ENCODE peak calls at places on chromosomes 5 and 9, in nine cellular contexts. I is stomach; Q is cardiac muscle cell; S is psoas muscle; C is CD4-positive, CD25-positive, alpha-beta regulatory T cell; Y is MM.1S; O is hepatocyte; T is right cardiac atrium; Z is adrenal gland. B is an unnamed sample.

GRCh38 chr9:137650259-137650658 is 31.5 kb downstream of the EHMT1 start:
- DNase-seq in C (no peak), T (no peak), O (no peak), I (no peak), Y (no peak), Z (no peak), S (no peak), Q (no peak), B (no peak)

GRCh38 chr5:112935675-112936074 is 13.6 kb upstream of the REEP5 start:
- DNase-seq in S (no peak), Q (no peak), C (no peak), Z (no peak), T (no peak), O (no peak), Y (no peak), I (no peak), B (no peak)

GRCh38 chr5:167982-168660 is 23.2 kb upstream of the LRRC14B start:
- DNase-seq in Q (no peak), O (peak; percentile 36), I (no peak), Z (peak; percentile 11), S (peak; percentile 11), Y (no peak), T (no peak), C (no peak), B (no peak)

GRCh38 chr5:73454379-73455036 is 5.9 kb upstream of the FOXD1 start:
- DNase-seq in S (no peak), C (no peak), T (no peak), Q (peak; percentile 78), Z (no peak), Y (peak; percentile 84), O (peak; percentile 86), I (peak; percentile 49), B (peak; percentile 59)

GRCh38 chr5:32352685-32353084 is 39.9 kb upstream of the MTMR12 start:
- DNase-seq in Q (no peak), Z (no peak), S (no peak), I (no peak), T (no peak), Y (no peak), C (no peak), O (no peak), B (no peak)

GRCh38 chr5:95654196-95654595 is 7.6 kb downstream of the RFESD start:
- DNase-seq in I (no peak), S (no peak), T (no peak), Q (no peak), O (no peak), C (no peak), Y (no peak), Z (no peak), B (no peak)

GRCh38 chr5:96459313-96460109 is 26.5 kb upstream of the PCSK1 start:
- DNase-seq in Z (no peak), O (no peak), Q (no peak), Y (no peak), I (no peak), T (no peak), S (no peak), C (no peak), B (no peak)

GRCh38 chr5:137916923-137917322 is 27.7 kb downstream of the PKD2L2 start:
- DNase-seq in Z (no peak), C (no peak), Y (no peak), I (no peak), O (no peak), Q (no peak), T (no peak), S (no peak), B (no peak)

GRCh38 chr5:179079165-179079987 is 19.2 kb downstream of the ZNF354C start:
- DNase-seq in C (no peak), O (no peak), I (no peak), T (no peak), Q (no peak), Z (no peak), Y (no peak), S (no peak), B (no peak)

GRCh38 chr5:31942546-31942945 is 231.6 kb downstream of the GOLPH3 start:
- DNase-seq in T (no peak), I (no peak), C (no peak), S (no peak), O (no peak), Q (no peak), Y (no peak), Z (no peak), B (no peak)

GRCh38 chr9:110742741-110743371 is 74.3 kb downstream of the MUSK start:
- DNase-seq in Z (no peak), Y (no peak), O (no peak), Q (no peak), T (no peak), C (no peak), I (no peak), S (no peak), B (no peak)

GRCh38 chr9:121895836-121896544 is 197.1 kb downstream of the TTLL11 start:
- DNase-seq in Z (peak; percentile 62), Y (no peak), T (peak; percentile 63), O (no peak), C (no peak), I (peak; percentile 76), S (no peak), Q (peak; percentile 19), B (no peak)

GRCh38 chr9:136576269-136576626 is 30.4 kb upstream of the NOTCH1 start:
- DNase-seq in T (peak; percentile 72), S (peak; percentile 57), C (no peak), Y (no peak), O (no peak), Z (peak; percentile 69), Q (no peak), I (peak; percentile 72), B (no peak)

DNA sequence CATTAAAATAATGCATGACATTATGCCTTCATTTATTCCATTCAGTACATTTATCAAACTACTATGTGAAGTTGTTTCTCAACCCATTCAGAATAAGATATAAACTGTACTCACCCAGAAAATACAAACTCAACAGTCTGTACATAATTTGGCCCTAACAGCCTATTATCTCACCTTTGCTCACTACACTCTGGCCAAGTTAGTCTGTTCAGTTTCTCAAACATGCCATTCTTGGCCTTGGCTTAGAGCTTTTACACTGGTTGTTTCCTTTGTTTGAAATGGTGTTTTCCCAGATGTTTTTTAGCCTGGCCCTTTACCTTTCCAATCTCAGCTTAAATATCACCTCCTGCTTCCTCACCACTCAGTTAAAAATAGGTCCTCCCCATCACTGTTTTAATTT is 13.6 kb downstream of the CDC42SE2 start:
- DNase-seq in Q (no peak), Z (no peak), C (no peak), Y (no peak), S (no peak), I (no peak), O (no peak), T (no peak), B (no peak)
- H3K4me1 ChIP-seq in Q (peaks cover 11% of the 10 kb centered on the region), Z (no peaks in the 10 kb centered on the region), C (peaks cover 86% of the 10 kb centered on the region), Y (peaks cover 51% of the 10 kb centered on the region), S (peaks cover 10% of the 10 kb centered on the region), I (peaks cover 46% of the 10 kb centered on the region), O (peaks cover 11% of the 10 kb centered on the region), T (peaks cover 2% of the 10 kb centered on the region), B (peaks cover 86% of the 10 kb centered on the region)

GRCh38 chr5:66367814-66368541 is 223.9 kb downstream of the SREK1 start:
- DNase-seq in T (peak; percentile 54), Y (no peak), Q (no peak), C (no peak), I (no peak), Z (no peak), O (no peak), S (no peak), B (no peak)
- H3K9me3 ChIP-seq in T (no peaks in the 10 kb centered on the region), Y (no peaks in the 10 kb centered on the region), Q (no peaks in the 10 kb centered on the region), C (no peaks in the 10 kb centered on the region), I (no peaks in the 10 kb centered on the region), Z (no peaks in the 10 kb centered on the region), O (no peaks in the 10 kb centered on the region), S (no peaks in the 10 kb centered on the region), B (no peaks in the 10 kb centered on the region)

GRCh38 chr9:129332581-129332980 is 154.5 kb upstream of the IER5L start:
- DNase-seq in S (no peak), O (no peak), Z (no peak), T (peak; percentile 25), I (no peak), C (no peak), Q (no peak), Y (no peak), B (no peak)
- H3K4me1 ChIP-seq in S (peaks cover 18% of the 10 kb centered on the region), O (peaks cover 38% of the 10 kb centered on the region), Z (peaks cover 26% of the 10 kb centered on the region), T (peaks cover 15% of the 10 kb centered on the region), I (peaks cover 49% of the 10 kb centered on the region), C (peaks cover 22% of the 10 kb centered on the region), Q (peaks cover 27% of the 10 kb centered on the region), Y (peaks cover 4% of the 10 kb centered on the region), B (peaks cover 21% of the 10 kb centered on the region)

DNA sequence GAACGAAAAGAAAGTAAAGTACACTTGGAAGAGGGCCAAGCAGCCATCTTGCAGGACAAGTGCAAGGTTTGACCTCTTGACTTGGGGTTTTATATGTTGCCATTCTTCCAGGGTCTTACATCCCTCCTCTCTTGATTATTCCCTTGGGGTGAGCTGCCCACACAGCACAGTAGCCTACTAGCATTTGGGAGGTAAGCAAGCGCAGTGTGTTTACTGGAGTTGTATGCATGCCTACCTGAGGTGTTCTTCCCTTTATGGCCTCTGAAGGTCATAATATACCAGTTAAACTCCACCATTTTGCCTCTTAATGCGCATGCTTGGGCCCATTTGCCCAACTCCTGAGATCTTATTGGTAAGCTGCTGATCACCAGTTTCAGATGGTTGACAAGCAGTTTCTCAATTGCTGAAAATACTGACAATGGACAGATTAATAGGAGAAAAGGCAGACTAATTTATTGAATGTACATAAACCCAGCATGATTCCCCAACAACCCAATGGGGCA is 173.8 kb upstream of the SLC30A5 start:
- DNase-seq in Q (no peak), S (no peak), I (no peak), Y (no peak), C (no peak), O (no peak), Z (no peak), T (no peak), B (no peak)
- H3K9me3 ChIP-seq in Q (no peaks in the 10 kb centered on the region), S (peaks cover 3% of the 10 kb centered on the region), I (peaks cover 6% of the 10 kb centered on the region), Y (no peaks in the 10 kb centered on the region), C (no peaks in the 10 kb centered on the region), O (no peaks in the 10 kb centered on the region), Z (no peaks in the 10 kb centered on the region), T (no peaks in the 10 kb centered on the region), B (no peaks in the 10 kb centered on the region)

DNA sequence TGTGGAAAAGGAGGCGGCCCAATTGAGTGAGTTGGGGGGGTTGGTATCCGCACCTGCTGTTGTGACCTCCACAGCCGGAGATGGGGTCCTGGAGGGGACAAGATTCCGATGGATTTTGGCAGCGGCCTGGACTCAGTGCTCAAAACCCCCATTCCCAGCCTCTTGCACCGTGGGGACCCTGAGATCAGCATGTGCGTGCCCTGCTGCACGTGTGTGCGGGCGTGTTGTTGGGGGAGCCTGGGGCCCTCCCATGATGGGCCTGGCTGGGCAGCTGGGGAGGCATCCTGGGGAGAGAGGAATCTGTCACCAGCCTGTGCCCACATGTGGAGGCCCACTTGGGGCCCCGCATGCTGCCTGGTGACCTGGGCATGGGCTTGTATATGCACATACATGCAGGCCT is 14.9 kb downstream of the CNTFR start:
- DNase-seq in T (peak; percentile 41), C (no peak), Y (no peak), O (no peak), Q (no peak), Z (no peak), S (no peak), I (no peak), B (no peak)
- H3K4me1 ChIP-seq in T (peaks cover 10% of the 10 kb centered on the region), C (peaks cover 11% of the 10 kb centered on the region), Y (no peaks in the 10 kb centered on the region), O (peaks cover 32% of the 10 kb centered on the region), Q (peaks cover 37% of the 10 kb centered on the region), Z (no peaks in the 10 kb centered on the region), S (peaks cover 20% of the 10 kb centered on the region), I (peaks cover 41% of the 10 kb centered on the region), B (peaks cover 8% of the 10 kb centered on the region)